ENCODE peak calls at places on chromosomes 2 and 18, in six cellular contexts. V is CD8-positive, alpha-beta memory T cell; S is NCI-H1694 treated with DMSO at 0.1 percent for 48 hours; J is stimulated activated CD8-positive, alpha-beta memory T cell treated with anti-CD3 and anti-CD28 coated beads, Interleukin-2, amount 100 ng/mL, for 48 hours; G is SW480; A is AG04449. P is an unnamed sample.

GRCh38 chr18:63131106-63131943 is 188.2 kb downstream of the BCL2 start:
- DNase-seq in V (peak), S (peak), J (no peak), G (peak), A (no peak), P (peak)

GRCh38 chr2:30238143-30238800 is 6.9 kb downstream of the LBH start:
- DNase-seq in V (no peak), S (no peak), J (no peak), G (no peak), A (no peak), P (no peak)

GRCh38 chr2:195406886-195407603 is 250.0 kb upstream of the SLC39A10 start:
- DNase-seq in V (no peak), S (no peak), J (no peak), G (no peak), A (no peak), P (no peak)

GRCh38 chr2:207408086-207408794 is 121.5 kb upstream of the CREB1 start:
- DNase-seq in V (no peak), S (peak), J (no peak), G (no peak), A (no peak), P (no peak)

GRCh38 chr2:237348281-237348865 is 65.6 kb downstream of the COL6A3 start:
- DNase-seq in V (no peak), S (no peak), J (no peak), G (no peak), A (no peak), P (no peak)

GRCh38 chr2:11750422-11750821 is 4.0 kb downstream of the LPIN1 start:
- DNase-seq in V (peak), S (no peak), J (no peak), G (peak), A (no peak), P (peak)

GRCh38 chr2:191190861-191191552 is 40.2 kb upstream of the STAT4 start:
- DNase-seq in V (no peak), S (no peak), J (no peak), G (no peak), A (no peak), P (no peak)

GRCh38 chr2:238513346-238513745 is 86.6 kb downstream of the ASB1 start:
- DNase-seq in V (no peak), S (peak), J (peak), G (peak), A (no peak), P (peak)

GRCh38 chr2:42602218-42602936 is 33.9 kb downstream of the MTA3 start:
- DNase-seq in V (no peak), S (no peak), J (no peak), G (no peak), A (no peak), P (no peak)

GRCh38 chr2:123870877-123871276 is 154.2 kb upstream of the CNTNAP5 start:
- DNase-seq in V (no peak), S (no peak), J (no peak), G (no peak), A (no peak), P (no peak)

GRCh38 chr2:10868021-10868420 is 43.7 kb upstream of the KCNF1 start:
- DNase-seq in V (no peak), S (peak), J (no peak), G (no peak), A (no peak), P (no peak)

GRCh38 chr2:128440087-128440665 is 121.5 kb upstream of the HS6ST1 start:
- DNase-seq in V (no peak), S (no peak), J (no peak), G (no peak), A (no peak), P (no peak)

GRCh38 chr2:47488870-47489584 is 86.1 kb downstream of the MSH2 start:
- DNase-seq in V (no peak), S (peak), J (no peak), G (peak), A (peak), P (peak)

GRCh38 chr18:46531472-46531871 is 125.5 kb downstream of the LOXHD1 start:
- DNase-seq in V (no peak), S (no peak), J (no peak), G (no peak), A (no peak), P (no peak)

P was measured in small intestine.